ENCODE peak calls at places on chromosome 13, in five cellular contexts. T, S, Y, O and F are unnamed samples.

GRCh38 chr13:112704634-112705145 is 14.9 kb downstream of the ATP11A start:
- DNase-seq in O (no peak), Y (no peak), T (no peak), S (no peak), F (no peak)

GRCh38 chr13:32010137-32010536 is 21.4 kb upstream of the FRY start:
- DNase-seq in O (no peak), Y (no peak), T (no peak), S (no peak), F (no peak)

GRCh38 chr13:39536906-39537305 is 66.1 kb downstream of the LHFPL6 start:
- DNase-seq in O (no peak), T (no peak), Y (no peak), S (no peak), F (no peak)

GRCh38 chr13:42577538-42577937 is 3.6 kb downstream of the TNFSF11 start:
- DNase-seq in O (no peak), S (no peak), Y (no peak), T (no peak), F (no peak)

GRCh38 chr13:39729161-39729560 is 73.7 kb downstream of the COG6 start:
- DNase-seq in T (no peak), O (no peak), S (no peak), Y (no peak), F (no peak)

GRCh38 chr13:21130116-21130515 is 46.2 kb downstream of the SKA3 start:
- DNase-seq in T (no peak), O (no peak), Y (no peak), S (no peak), F (no peak)

GRCh38 chr13:48571121-48571901 is 38.4 kb upstream of the RCBTB2 start:
- DNase-seq in O (no peak), S (no peak), Y (no peak), T (no peak), F (no peak)

GRCh38 chr13:67131393-67131792 is 98.7 kb downstream of the PCDH9 start:
- DNase-seq in Y (no peak), O (no peak), S (no peak), T (no peak), F (no peak)

GRCh38 chr13:101673360-101674105 is 221.1 kb downstream of the ITGBL1 start:
- DNase-seq in O (no peak), T (no peak), Y (no peak), S (no peak), F (no peak)

GRCh38 chr13:34161829-34162544 is 344.0 kb downstream of the RFC3 start:
- DNase-seq in O (no peak), S (no peak), Y (no peak), T (no peak), F (no peak)

GRCh38 chr13:40666058-40666904 is at the start of gene FOXO1:
- DNase-seq in S (peak), Y (peak), T (no peak), O (peak), F (peak)

GRCh38 chr13:77860621-77861020 is 58.0 kb downstream of the EDNRB start:
- DNase-seq in T (no peak), O (no peak), S (no peak), Y (no peak), F (no peak)

GRCh38 chr13:82070411-82070810 is 1729.5 kb upstream of the SPRY2 start:
- DNase-seq in O (no peak), S (no peak), Y (no peak), T (no peak), F (no peak)

GRCh38 chr13:34035676-34036325 is 217.9 kb downstream of the RFC3 start:
- DNase-seq in T (no peak), Y (no peak), S (no peak), O (no peak), F (no peak)

GRCh38 chr13:93151277-93151676 is 75.3 kb upstream of the GPC6 start:
- DNase-seq in T (no peak), O (no peak), Y (no peak), S (no peak), F (no peak)